ENCODE peak calls at places on chromosomes 4 and X, in six cellular contexts. L is ovary, H is fibroblast of lung, M is GM23338, S is cardiac fibroblast, I is neural progenitor cell. Q is an unnamed sample.
A peak's percentile ranks its signal among the peaks of the same experiment; 100 is the strongest.

GRCh38 chr4:2441393-2442174 is 22.8 kb downstream of the CFAP99 start:
- DNase-seq in L (peak; percentile 63), H (peak; percentile 51), M (peak; percentile 94), S (peak; percentile 70), I (peak; percentile 81), Q (peak; percentile 23)

GRCh38 chr4:109434007-109434792 is 585 bp downstream of the SEC24B start:
- DNase-seq in L (peak; percentile 75), H (peak; percentile 38), M (peak; percentile 50), S (peak; percentile 23), I (peak; percentile 59), Q (no peak)

GRCh38 chr4:146507607-146508006 is 14.1 kb downstream of the SLC10A7 start:
- DNase-seq in L (no peak), H (peak; percentile 62), M (no peak), S (no peak), I (no peak), Q (no peak)

GRCh38 chr4:2696423-2696822 is 59.7 kb downstream of the TNIP2 start:
- DNase-seq in L (no peak), H (no peak), M (no peak), S (no peak), I (no peak), Q (no peak)

GRCh38 chrX:41684940-41685339 is 3.8 kb upstream of the GPR34 start:
- DNase-seq in L (no peak), H (no peak), M (no peak), S (no peak), I (no peak), Q (no peak)

GRCh38 chr4:152369903-152370296 is 166.0 kb downstream of the FBXW7 start:
- DNase-seq in L (no peak), H (peak; percentile 28), M (no peak), S (no peak), I (no peak), Q (no peak)

GRCh38 chr4:29046166-29046565 is 1674.0 kb upstream of the PCDH7 start:
- DNase-seq in L (no peak), H (peak; percentile 70), M (no peak), S (peak; percentile 31), I (peak; percentile 6), Q (no peak)

GRCh38 chrX:24395775-24396174 is 35.3 kb downstream of the SUPT20HL1 start:
- DNase-seq in L (no peak), H (peak; percentile 77), M (peak; percentile 75), S (peak; percentile 82), I (peak; percentile 78), Q (peak; percentile 32)

GRCh38 chr4:150477869-150478268 is 104.1 kb upstream of the MAB21L2 start:
- DNase-seq in L (no peak), H (no peak), M (no peak), S (no peak), I (no peak), Q (no peak)

GRCh38 chrX:31656013-31656412 is 584.2 kb upstream of the FTHL17 start:
- DNase-seq in L (no peak), H (peak; percentile 8), M (no peak), S (peak; percentile 39), I (no peak), Q (no peak)

GRCh38 chrX:153456161-153456560 is 10.3 kb upstream of the TREX2 start:
- DNase-seq in L (no peak), H (no peak), M (no peak), S (no peak), I (no peak), Q (peak; percentile 18)

GRCh38 chr4:182752158-182752910 is 164.9 kb downstream of the DCTD start:
- DNase-seq in L (no peak), H (no peak), M (peak; percentile 84), S (peak; percentile 83), I (peak; percentile 45), Q (no peak)

GRCh38 chr4:6598641-6599040 is 23.7 kb downstream of the MAN2B2 start:
- DNase-seq in L (no peak), H (no peak), M (no peak), S (no peak), I (no peak), Q (no peak)

GRCh38 chrX:135713795-135714194 is 356 bp downstream of the CT45A1 start:
- DNase-seq in L (no peak), H (no peak), M (no peak), S (no peak), I (no peak), Q (no peak)

GRCh38 chrX:130024127-130024526 is 41.7 kb downstream of the BCORL1 start:
- DNase-seq in L (peak; percentile 59), H (peak; percentile 57), M (peak; percentile 90), S (peak; percentile 73), I (peak; percentile 69), Q (peak; percentile 14)

GRCh38 chr4:137274404-137274803 is 257.9 kb downstream of the PCDH18 start:
- DNase-seq in L (no peak), H (no peak), M (no peak), S (peak; percentile 48), I (no peak), Q (no peak)

GRCh38 chr4:98905834-98906233 is 23.1 kb downstream of the EIF4E start:
- DNase-seq in L (no peak), H (no peak), M (no peak), S (peak; percentile 12), I (no peak), Q (no peak)

GRCh38 chr4:8886625-8887406 is 15.2 kb upstream of the HMX1 start:
- DNase-seq in L (no peak), H (no peak), M (no peak), S (no peak), I (no peak), Q (no peak)

GRCh38 chr4:128521156-128521555 is 233.5 kb upstream of the PGRMC2 start:
- DNase-seq in L (no peak), H (no peak), M (no peak), S (peak; percentile 80), I (no peak), Q (no peak)

GRCh38 chrX:2679534-2680485 is 11.3 kb upstream of the CD99 start:
- DNase-seq in L (peak; percentile 46), H (peak; percentile 54), M (no peak), S (peak; percentile 69), I (no peak), Q (peak; percentile 74)

GRCh38 chrX:150478496-150479492 is 89.6 kb upstream of the MTM1 start:
- DNase-seq in L (no peak), H (no peak), M (no peak), S (no peak), I (no peak), Q (no peak)

GRCh38 chr4:119628281-119629141 is at the start of gene PDE5A:
- DNase-seq in L (peak; percentile 82), H (peak; percentile 84), M (peak; percentile 95), S (peak; percentile 73), I (peak; percentile 96), Q (no peak)

GRCh38 chr4:177033130-177033529 is 240.4 kb upstream of the VEGFC start:
- DNase-seq in L (no peak), H (no peak), M (peak; percentile 54), S (no peak), I (peak; percentile 32), Q (no peak)

GRCh38 chrX:108022491-108023089 is 22.3 kb upstream of the VSIG1 start:
- DNase-seq in L (no peak), H (peak; percentile 6), M (no peak), S (peak; percentile 6), I (no peak), Q (no peak)

GRCh38 chr4:14513471-14513870 is 488.8 kb upstream of the CPEB2 start:
- DNase-seq in L (no peak), H (peak; percentile 37), M (no peak), S (peak; percentile 11), I (no peak), Q (no peak)

GRCh38 chrX:15269618-15270521 is at the start of gene ASB9:
- DNase-seq in L (no peak), H (peak; percentile 27), M (peak; percentile 5), S (peak; percentile 51), I (no peak), Q (no peak)

GRCh38 chrX:15274946-15275345 is 5.1 kb upstream of the ASB9 start:
- DNase-seq in L (no peak), H (no peak), M (no peak), S (no peak), I (no peak), Q (no peak)

GRCh38 chrX:15269120-15269519 is 763 bp downstream of the ASB9 start:
- DNase-seq in L (no peak), H (no peak), M (no peak), S (no peak), I (no peak), Q (no peak)
- H3K4me3 ChIP-seq in L (no peak overlapping the region), H (no peak overlapping the region), M (no peak overlapping the region), S (no peak overlapping the region), I (no peak overlapping the region), Q (no peak overlapping the region)

GRCh38 chrX:15376956-15377355 is 7.3 kb downstream of the VEGFD start:
- DNase-seq in L (no peak), H (no peak), M (no peak), S (no peak), I (no peak), Q (no peak)

GRCh38 chrX:15384304-15384703 is at the start of gene VEGFD:
- DNase-seq in L (no peak), H (peak; percentile 90), M (peak; percentile 9), S (peak; percentile 76), I (no peak), Q (no peak)

DNA sequence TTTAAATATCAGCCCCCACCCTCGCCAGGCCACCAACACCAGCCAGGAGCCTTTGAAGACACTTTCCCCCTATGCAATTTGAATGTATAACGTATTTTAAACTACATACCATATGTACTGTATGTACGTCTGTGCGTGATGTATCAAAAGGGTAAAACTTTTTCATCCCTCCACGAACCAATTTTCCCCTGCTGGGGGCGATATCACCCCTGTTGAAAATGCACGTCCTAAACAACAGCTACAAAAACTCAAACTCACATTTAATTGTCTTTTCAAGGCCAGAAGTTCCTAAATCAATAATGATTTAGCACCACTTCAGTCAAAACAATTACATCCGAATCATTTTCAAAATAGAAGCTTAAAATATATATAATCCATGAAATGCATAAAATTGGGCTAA is 1.4 kb downstream of the VEGFD start:
- DNase-seq in L (no peak), H (peak; percentile 23), M (peak; percentile 13), S (no peak), I (peak; percentile 29), Q (no peak)
- TF ChIP-seq CTCF in L (no peak), H (peak; percentile 26), M (peak; percentile 50), S (no peak), I (peak; percentile 64), Q (peak; percentile 7)

DNA sequence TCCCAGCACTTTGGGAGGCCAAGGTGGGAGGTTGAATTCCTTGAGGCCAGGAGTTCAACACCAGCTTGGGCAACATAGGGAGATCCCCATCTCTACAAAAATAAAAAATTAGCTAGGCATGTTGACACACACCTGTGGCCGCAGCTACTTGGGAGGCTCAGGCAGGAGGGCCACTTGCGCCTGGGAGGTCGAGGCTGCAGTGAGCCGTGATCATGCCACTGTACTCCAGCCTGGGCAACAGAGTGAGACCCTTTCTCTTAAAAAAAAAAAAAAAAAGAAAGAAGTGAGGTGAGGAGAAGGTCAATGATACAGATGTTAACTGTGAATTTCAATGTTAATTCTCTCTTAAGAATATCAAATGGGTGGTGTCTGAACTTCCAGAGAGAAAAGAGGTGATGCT is 15.1 kb upstream of the AP1S2 start:
- DNase-seq in L (no peak), H (no peak), M (no peak), S (no peak), I (no peak), Q (no peak)
- H3K4me3 ChIP-seq in L (no peak overlapping the region), H (no peak overlapping the region), M (no peak overlapping the region), S (no peak overlapping the region), I (no peak overlapping the region), Q (no peak overlapping the region)

DNA sequence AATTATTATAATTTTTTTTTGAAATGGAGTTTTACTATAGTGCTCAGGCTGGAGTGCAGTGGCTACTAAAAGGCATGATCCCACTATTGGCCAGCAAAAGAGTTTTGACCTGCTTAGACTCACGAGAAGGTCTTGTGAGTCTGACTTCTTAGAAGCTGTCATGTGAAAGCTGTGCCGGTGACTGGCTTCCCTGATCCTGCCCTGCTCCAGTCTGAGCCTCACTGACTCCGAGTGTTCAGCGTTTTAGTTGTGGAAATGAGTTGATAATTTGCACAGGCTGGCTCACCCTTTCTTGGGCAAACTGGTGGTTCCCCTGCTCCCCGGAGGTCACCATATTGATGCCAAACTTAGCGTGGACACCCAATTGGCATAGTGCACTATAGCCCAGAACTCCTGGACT is 16.4 kb upstream of the CXCL8 start:
- DNase-seq in L (no peak), H (no peak), M (no peak), S (no peak), I (no peak), Q (no peak)
- TF ChIP-seq CTCF in L (no peak), H (no peak), M (no peak), S (no peak), I (no peak), Q (no peak)